ENCODE peak calls at places on chromosomes 13 and 19, in nine cellular contexts. H, I, V, Y, K, T, O, B and G are unnamed samples.

GRCh38 chr13:59603646-59604045 is 560.1 kb downstream of the DIAPH3 start:
- DNase-seq in H (no peak), I (no peak), V (no peak), Y (no peak), K (no peak), T (no peak), O (no peak), B (no peak), G (no peak)

GRCh38 chr13:114070098-114070799 is 62.2 kb downstream of the RASA3 start:
- DNase-seq in H (no peak), I (no peak), V (no peak), Y (no peak), K (no peak), T (no peak), O (no peak), B (no peak), G (no peak)

GRCh38 chr13:113216165-113217056 is 7.0 kb downstream of the CUL4A start:
- DNase-seq in H (peak), I (peak), V (no peak), Y (peak), K (no peak), T (no peak), O (peak), B (peak), G (no peak)

GRCh38 chr19:17686592-17687042 is 1.5 kb downstream of the UNC13A start:
- DNase-seq in H (peak), I (no peak), V (no peak), Y (peak), K (peak), T (no peak), O (peak), B (no peak), G (peak)

GRCh38 chr19:13169769-13170168 is 19.6 kb downstream of the IER2 start:
- DNase-seq in H (peak), I (no peak), V (no peak), Y (no peak), K (no peak), T (no peak), O (peak), B (peak), G (no peak)

GRCh38 chr19:16429066-16429758 is 42.6 kb downstream of the EPS15L1 start:
- DNase-seq in H (no peak), I (peak), V (no peak), Y (no peak), K (no peak), T (no peak), O (no peak), B (no peak), G (no peak)

GRCh38 chr19:15776991-15777787 is 10.3 kb upstream of the OR10H5 start:
- DNase-seq in H (no peak), I (no peak), V (no peak), Y (no peak), K (no peak), T (no peak), O (no peak), B (no peak), G (no peak)

GRCh38 chr13:48504606-48505369 is 28.1 kb downstream of the RCBTB2 start:
- DNase-seq in H (no peak), I (peak), V (no peak), Y (no peak), K (no peak), T (no peak), O (no peak), B (no peak), G (no peak)

GRCh38 chr13:76512676-76513277 is 373.4 kb downstream of the KCTD12 start:
- DNase-seq in H (peak), I (peak), V (no peak), Y (peak), K (no peak), T (peak), O (peak), B (peak), G (no peak)

GRCh38 chr13:107867701-107868661 is 347.4 kb downstream of the LIG4 start:
- DNase-seq in H (peak), I (no peak), V (no peak), Y (peak), K (peak), T (no peak), O (peak), B (peak), G (peak)

GRCh38 chr19:35936738-35937268 is 629 bp downstream of the LRFN3 start:
- DNase-seq in H (no peak), I (no peak), V (no peak), Y (no peak), K (no peak), T (no peak), O (no peak), B (no peak), G (no peak)

GRCh38 chr13:60482012-60482411 is 85.0 kb downstream of the TDRD3 start:
- DNase-seq in H (peak), I (no peak), V (no peak), Y (no peak), K (no peak), T (no peak), O (no peak), B (peak), G (no peak)

GRCh38 chr13:110517505-110518149 is 43.9 kb downstream of the RAB20 start:
- DNase-seq in H (peak), I (no peak), V (no peak), Y (no peak), K (no peak), T (no peak), O (no peak), B (peak), G (no peak)

GRCh38 chr13:64675256-64675892 is 2554.8 kb downstream of the PCDH9 start:
- DNase-seq in H (peak), I (peak), V (no peak), Y (peak), K (no peak), T (peak), O (peak), B (peak), G (no peak)

GRCh38 chr19:58317481-58318072 is 9.2 kb upstream of the ZSCAN22 start:
- DNase-seq in H (peak), I (no peak), V (no peak), Y (peak), K (peak), T (no peak), O (peak), B (peak), G (no peak)

GRCh38 chr13:41186481-41186880 is 7.9 kb downstream of the KBTBD7 start:
- DNase-seq in H (no peak), I (no peak), V (no peak), Y (no peak), K (no peak), T (no peak), O (no peak), B (no peak), G (no peak)

GRCh38 chr13:100398360-100398759 is 190.2 kb downstream of the GGACT start:
- DNase-seq in H (no peak), I (no peak), V (no peak), Y (no peak), K (no peak), T (no peak), O (no peak), B (no peak), G (no peak)

GRCh38 chr13:108728370-108728769 is 99.0 kb downstream of the MYO16 start:
- DNase-seq in H (no peak), I (no peak), V (no peak), Y (no peak), K (peak), T (no peak), O (no peak), B (no peak), G (no peak)

GRCh38 chr19:6817179-6817578 is 44.7 kb downstream of the VAV1 start:
- DNase-seq in H (no peak), I (no peak), V (no peak), Y (no peak), K (no peak), T (no peak), O (no peak), B (no peak), G (no peak)

GRCh38 chr19:6811378-6811777 is 38.9 kb downstream of the VAV1 start:
- DNase-seq in H (no peak), I (no peak), V (no peak), Y (no peak), K (no peak), T (no peak), O (no peak), B (no peak), G (no peak)

GRCh38 chr19:6812612-6813011 is 40.1 kb downstream of the VAV1 start:
- DNase-seq in H (no peak), I (no peak), V (no peak), Y (no peak), K (no peak), T (no peak), O (no peak), B (no peak), G (no peak)

GRCh38 chr19:6811906-6812305 is 39.4 kb downstream of the VAV1 start:
- DNase-seq in H (peak), I (peak), V (no peak), Y (peak), K (no peak), T (no peak), O (peak), B (peak), G (no peak)

DNA sequence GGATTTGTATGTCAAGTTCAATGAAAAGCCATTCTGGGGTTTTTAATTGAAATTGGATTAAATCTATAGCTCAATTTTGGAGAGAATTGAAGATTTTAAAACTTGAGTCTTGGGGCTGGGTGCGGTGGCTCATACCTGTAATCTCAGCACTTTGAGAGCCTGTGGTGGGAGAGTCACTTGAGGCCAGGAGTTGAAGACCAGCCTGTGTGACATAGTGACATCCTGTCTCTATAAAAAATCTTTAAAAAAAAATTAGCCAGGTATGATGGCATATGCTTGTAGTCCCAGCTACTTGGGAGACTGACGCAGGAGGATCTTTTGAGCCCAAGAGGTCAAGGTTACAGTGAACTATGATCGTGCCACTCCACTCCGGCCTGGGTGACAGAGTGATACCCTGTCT is 41.2 kb downstream of the VAV1 start:
- DNase-seq in H (no peak), I (no peak), V (no peak), Y (no peak), K (no peak), T (no peak), O (no peak), B (no peak), G (no peak)
- TF ChIP-seq CTCF in H (no peak), I (no peak), V (no peak), Y (no peak), K (no peak), T (no peak), O (no peak), B (no peak), G (no peak)

GRCh38 chr19:2540646-2541454 is 64.9 kb downstream of the GADD45B start:
- DNase-seq in H (peak), I (peak), V (no peak), Y (peak), K (peak), T (peak), O (peak), B (peak), G (peak)
- TF ChIP-seq CTCF in H (peak), I (peak), V (no peak), Y (peak), K (no peak), T (peak), O (peak), B (no peak), G (no peak)

GRCh38 chr19:53424968-53425597 is 6.7 kb upstream of the ZNF761 start:
- DNase-seq in H (peak), I (no peak), V (peak), Y (peak), K (peak), T (peak), O (peak), B (peak), G (peak)
- TF ChIP-seq CTCF in H (peak), I (peak), V (peak), Y (peak), K (peak), T (peak), O (peak), B (peak), G (peak)

GRCh38 chr19:52691737-52692136 is 43.1 kb downstream of the ZNF611 start:
- DNase-seq in H (no peak), I (no peak), V (no peak), Y (no peak), K (no peak), T (no peak), O (no peak), B (no peak), G (peak)

GRCh38 chr19:52692431-52693008 is 42.3 kb downstream of the ZNF611 start:
- DNase-seq in H (no peak), I (no peak), V (no peak), Y (no peak), K (no peak), T (no peak), O (no peak), B (no peak), G (no peak)

GRCh38 chr19:52689804-52690394 is 44.9 kb downstream of the ZNF611 start:
- DNase-seq in H (peak), I (no peak), V (peak), Y (no peak), K (peak), T (no peak), O (no peak), B (no peak), G (peak)

GRCh38 chr19:52691215-52691610 is 43.6 kb downstream of the ZNF611 start:
- DNase-seq in H (no peak), I (no peak), V (no peak), Y (no peak), K (no peak), T (no peak), O (no peak), B (no peak), G (peak)

GRCh38 chr19:52690395-52691214 is 44.2 kb downstream of the ZNF611 start:
- DNase-seq in H (peak), I (peak), V (peak), Y (peak), K (peak), T (peak), O (peak), B (peak), G (peak)
- TF ChIP-seq CTCF in H (no peak), I (no peak), V (no peak), Y (peak), K (peak), T (no peak), O (no peak), B (no peak), G (peak)

DNA sequence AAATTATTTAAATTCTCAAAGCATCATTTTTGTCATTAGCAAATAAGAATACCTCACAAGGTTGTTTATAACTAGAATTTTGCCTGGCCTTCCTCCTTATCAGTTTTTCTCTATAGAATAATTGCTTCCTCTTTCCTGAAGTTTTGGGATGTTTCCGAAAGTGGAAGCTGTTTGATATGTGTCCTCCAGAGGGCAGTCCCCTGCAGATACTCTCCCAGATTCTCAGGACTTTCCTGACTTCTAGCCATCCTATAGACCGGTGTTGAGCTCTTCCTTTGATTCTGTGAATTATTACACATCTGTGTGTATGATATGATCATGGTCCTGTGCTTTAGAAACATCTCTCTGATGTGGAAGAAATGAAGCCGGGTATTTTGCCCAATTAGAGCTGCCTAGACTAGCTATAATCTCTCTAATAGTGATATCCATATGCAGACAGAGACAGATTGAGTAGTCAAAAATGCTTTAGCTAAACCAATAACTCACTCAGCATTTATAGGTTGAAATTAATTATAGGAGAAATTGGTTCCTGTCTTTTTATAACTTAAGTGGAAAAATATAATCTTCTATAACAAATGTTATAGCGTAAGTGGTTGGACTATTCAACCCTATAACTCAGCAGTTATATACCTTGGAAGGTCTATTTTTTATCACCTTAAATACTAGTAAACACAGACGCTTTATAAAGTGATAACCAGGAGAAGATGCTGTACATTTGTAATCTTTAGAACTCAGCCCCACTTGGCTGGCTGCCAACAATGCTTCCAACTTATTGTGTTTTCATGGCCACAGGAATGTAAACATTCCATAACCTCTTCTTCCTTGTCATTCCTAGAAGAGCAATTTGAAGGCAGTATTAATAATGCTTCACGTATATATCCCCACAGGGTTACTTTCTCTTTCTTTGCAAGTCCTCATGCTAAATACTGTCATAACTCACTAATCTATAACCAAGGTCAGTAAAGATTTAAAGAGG is 201.0 kb upstream of the RXFP2 start:
- DNase-seq in H (peak), I (peak), V (no peak), Y (peak), K (peak), T (no peak), O (peak), B (peak), G (no peak)
- TF ChIP-seq CTCF in H (peak), I (peak), V (no peak), Y (peak), K (peak), T (peak), O (peak), B (peak), G (peak)

GRCh38 chr19:45469132-45469834 is 1.5 kb downstream of the FOSB start:
- DNase-seq in H (peak), I (peak), V (peak), Y (peak), K (peak), T (peak), O (peak), B (peak), G (peak)
- TF ChIP-seq CTCF in H (no peak), I (peak), V (peak), Y (no peak), K (no peak), T (no peak), O (no peak), B (no peak), G (no peak)

DNA sequence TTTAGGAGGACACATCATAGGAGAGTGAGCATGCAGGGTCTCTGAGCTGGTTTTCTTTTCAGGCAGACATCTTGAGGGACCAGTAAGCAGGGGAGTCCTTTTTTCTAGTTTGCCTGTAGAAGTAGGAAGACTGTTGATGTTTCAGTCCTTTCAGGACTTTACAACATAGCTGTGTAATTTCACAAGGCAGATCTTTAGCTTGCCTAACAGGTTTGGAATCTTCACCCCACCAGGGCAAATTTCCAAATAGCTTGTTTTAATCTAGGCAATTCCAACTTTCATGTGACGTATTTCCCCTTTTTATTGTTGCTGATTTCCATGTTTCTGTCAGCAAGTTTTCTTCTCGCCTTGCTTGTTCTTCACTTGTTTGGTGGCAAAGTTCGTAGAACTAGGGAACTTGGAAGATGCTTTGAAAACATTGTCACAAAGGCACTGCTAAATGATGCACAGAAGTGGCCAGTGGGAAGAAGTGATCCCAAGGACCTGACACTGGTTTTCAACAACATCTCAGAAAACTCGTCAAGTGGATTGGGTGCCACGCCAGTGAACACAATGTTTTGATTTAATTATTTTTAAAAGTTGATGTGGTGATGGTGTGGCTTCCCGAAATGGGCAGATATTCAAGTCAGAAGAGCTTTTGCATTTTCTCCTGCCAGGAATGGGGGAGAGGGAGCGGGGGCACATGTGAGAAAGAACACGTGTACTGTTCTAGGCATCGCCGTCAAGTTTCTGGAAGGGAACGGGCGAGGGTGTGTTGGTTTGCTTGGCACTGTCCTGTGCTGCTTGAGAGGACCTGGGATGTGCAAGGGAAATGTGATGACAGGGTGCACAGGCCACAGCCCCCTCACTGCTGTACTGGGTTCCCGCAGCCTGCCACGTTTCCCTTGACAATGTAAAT is 418.6 kb downstream of the OXGR1 start:
- DNase-seq in H (peak), I (no peak), V (no peak), Y (peak), K (no peak), T (no peak), O (no peak), B (peak), G (no peak)
- TF ChIP-seq CTCF in H (no peak), I (no peak), V (no peak), Y (no peak), K (no peak), T (no peak), O (no peak), B (no peak), G (no peak)

DNA sequence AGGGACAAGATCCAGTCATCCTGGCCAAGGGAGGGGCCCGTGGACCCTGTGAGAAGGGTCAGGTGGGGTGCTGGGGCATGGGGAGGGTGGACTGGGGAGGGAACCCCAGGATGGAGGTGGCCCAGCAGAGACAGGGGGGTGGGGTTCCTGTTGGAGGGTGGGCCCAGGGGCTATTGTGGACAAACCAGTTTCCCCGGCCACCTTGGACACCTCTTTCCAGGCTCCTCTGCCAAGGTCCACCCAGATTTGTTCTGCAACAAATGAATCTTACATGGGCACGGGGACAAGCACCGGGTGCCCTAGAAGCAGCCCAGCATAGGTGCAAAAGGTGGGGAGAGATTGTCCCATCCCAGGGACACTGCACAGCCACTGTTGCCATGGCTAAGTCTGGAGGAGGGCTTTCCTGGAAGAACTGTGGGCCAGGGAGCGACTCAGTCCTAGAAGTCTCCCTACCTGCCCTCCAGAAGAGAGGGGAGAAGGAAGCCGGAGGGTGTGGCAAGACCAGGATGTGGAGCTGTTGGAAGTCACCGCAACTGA is 2.2 kb upstream of the FBN3 start:
- DNase-seq in H (no peak), I (no peak), V (no peak), Y (no peak), K (no peak), T (no peak), O (no peak), B (no peak), G (no peak)
- TF ChIP-seq CTCF in H (no peak), I (no peak), V (no peak), Y (no peak), K (no peak), T (no peak), O (no peak), B (no peak), G (no peak)